ENCODE peak calls at places on chromosomes 12 and 14, in four cellular contexts. X is amniotic epithelial cell; S is iPS DF 6.9; R is CD4-positive, alpha-beta T cell. T is an unnamed sample.

GRCh38 chr14:56902413-56902812 is 92.1 kb upstream of the OTX2 start:
- DNase-seq in X (no peak), R (no peak), S (no peak), T (no peak)

GRCh38 chr12:19706936-19707335 is 267.6 kb downstream of the AEBP2 start:
- DNase-seq in R (no peak), S (no peak), X (peak; percentile 12), T (no peak)

GRCh38 chr12:59929091-59929490 is 333.3 kb downstream of the SLC16A7 start:
- DNase-seq in R (no peak), X (peak; percentile 82), S (no peak), T (no peak)

GRCh38 chr12:130813436-130813835 is 25.6 kb downstream of the STX2 start:
- DNase-seq in R (no peak), X (no peak), S (no peak), T (no peak)

GRCh38 chr12:3135522-3136461 is 58.6 kb downstream of the TSPAN9 start:
- DNase-seq in X (peak; percentile 69), R (peak; percentile 25), S (peak; percentile 88), T (peak; percentile 51)

GRCh38 chr12:104603545-104603973 is 146.8 kb downstream of the CHST11 start:
- DNase-seq in R (no peak), X (peak; percentile 92), S (no peak), T (no peak)

GRCh38 chr12:53101931-53102781 is 1.1 kb upstream of the SOAT2 start:
- DNase-seq in X (no peak), R (no peak), S (no peak), T (no peak)

GRCh38 chr14:52735921-52736489 is 6.0 kb downstream of the STYX start:
- DNase-seq in X (no peak), R (no peak), S (no peak), T (no peak)

GRCh38 chr14:64704743-64705405 is 650 bp downstream of the PLEKHG3 start:
- DNase-seq in S (no peak), R (no peak), X (no peak), T (no peak)

GRCh38 chr12:88578821-88579518 is 1.3 kb downstream of the KITLG start:
- DNase-seq in X (no peak), R (no peak), S (no peak), T (no peak)

GRCh38 chr12:52827499-52828090 is 6.5 kb downstream of the KRT79 start:
- DNase-seq in X (no peak), S (no peak), R (no peak), T (no peak)

GRCh38 chr14:42378274-42378673 is 771.6 kb downstream of the LRFN5 start:
- DNase-seq in X (no peak), S (peak; percentile 4), R (no peak), T (no peak)

GRCh38 chr14:102314242-102315011 is 5.1 kb upstream of the ZNF839 start:
- DNase-seq in S (no peak), R (peak; percentile 73), X (peak; percentile 73), T (peak; percentile 86)